ENCODE peak calls at places on chromosomes 16 and 17, in six cellular contexts. One of them, this sample, is unnamed.

GRCh38 chr17:66762276-66762675 is 72.6 kb upstream of the CACNG5 start:
- DNase-seq in GM12878: no peak
- DNase-seq in A549: no peak
- DNase-seq in K562: no peak
- DNase-seq in HepG2: no peak
- DNase-seq in endothelial cell of umbilical vein: no peak
- DNase-seq in this sample: no peak

GRCh38 chr16:4115941-4116327 is 308 bp downstream of the ADCY9 start:
- DNase-seq in GM12878: no peak
- DNase-seq in HepG2: no peak
- DNase-seq in K562: no peak
- DNase-seq in A549: no peak
- DNase-seq in endothelial cell of umbilical vein: no peak
- DNase-seq in this sample: no peak

GRCh38 chr16:80038566-80038965 is 438.0 kb upstream of the MAF start:
- DNase-seq in GM12878: no peak
- DNase-seq in HepG2: no peak
- DNase-seq in K562: no peak
- DNase-seq in endothelial cell of umbilical vein: no peak
- DNase-seq in A549: no peak
- DNase-seq in this sample: no peak

GRCh38 chr16:72848759-72849664 is 198.9 kb downstream of the ZFHX3 start:
- DNase-seq in HepG2: no peak
- DNase-seq in K562: no peak
- DNase-seq in endothelial cell of umbilical vein: peak; percentile 93
- DNase-seq in A549: peak; percentile 93
- DNase-seq in GM12878: no peak
- DNase-seq in this sample: no peak

GRCh38 chr17:69757794-69758430 is 317.1 kb upstream of the KCNJ16 start:
- DNase-seq in HepG2: no peak
- DNase-seq in A549: no peak
- DNase-seq in K562: no peak
- DNase-seq in GM12878: no peak
- DNase-seq in endothelial cell of umbilical vein: no peak
- DNase-seq in this sample: peak; percentile 47

GRCh38 chr17:65537845-65538678 is 23.4 kb downstream of the AXIN2 start:
- DNase-seq in GM12878: no peak
- DNase-seq in A549: no peak
- DNase-seq in endothelial cell of umbilical vein: no peak
- DNase-seq in K562: peak; percentile 90
- DNase-seq in HepG2: no peak
- DNase-seq in this sample: no peak

GRCh38 chr17:75011788-75012319 is 616 bp upstream of the MRPL58 start:
- DNase-seq in A549: no peak
- DNase-seq in HepG2: peak; percentile 74
- DNase-seq in K562: no peak
- DNase-seq in GM12878: no peak
- DNase-seq in endothelial cell of umbilical vein: peak; percentile 32
- DNase-seq in this sample: no peak

GRCh38 chr17:73595068-73595865 is 49.0 kb downstream of the SDK2 start:
- DNase-seq in K562: peak; percentile 26
- DNase-seq in HepG2: no peak
- DNase-seq in GM12878: no peak
- DNase-seq in endothelial cell of umbilical vein: no peak
- DNase-seq in A549: no peak
- DNase-seq in this sample: peak; percentile 28

GRCh38 chr16:70679653-70680494 is 6.0 kb downstream of the MTSS2 start:
- DNase-seq in GM12878: no peak
- DNase-seq in HepG2: no peak
- DNase-seq in endothelial cell of umbilical vein: no peak
- DNase-seq in K562: peak; percentile 78
- DNase-seq in A549: no peak
- DNase-seq in this sample: no peak

GRCh38 chr16:16183562-16183961 is 39.7 kb downstream of the ABCC6 start:
- DNase-seq in GM12878: no peak
- DNase-seq in A549: no peak
- DNase-seq in K562: no peak
- DNase-seq in endothelial cell of umbilical vein: no peak
- DNase-seq in HepG2: no peak
- DNase-seq in this sample: peak; percentile 38

GRCh38 chr16:78034530-78034929 is 12.2 kb downstream of the CLEC3A start:
- DNase-seq in A549: no peak
- DNase-seq in endothelial cell of umbilical vein: no peak
- DNase-seq in K562: no peak
- DNase-seq in GM12878: no peak
- DNase-seq in HepG2: no peak
- DNase-seq in this sample: peak; percentile 40

GRCh38 chr17:51006601-51007000 is 114.1 kb downstream of the SPAG9 start:
- DNase-seq in GM12878: no peak
- DNase-seq in K562: no peak
- DNase-seq in endothelial cell of umbilical vein: peak; percentile 21
- DNase-seq in A549: no peak
- DNase-seq in HepG2: no peak
- DNase-seq in this sample: no peak

GRCh38 chr17:44469676-44470075 is 33.5 kb downstream of the GPATCH8 start:
- DNase-seq in endothelial cell of umbilical vein: no peak
- DNase-seq in HepG2: no peak
- DNase-seq in A549: no peak
- DNase-seq in K562: no peak
- DNase-seq in GM12878: no peak
- DNase-seq in this sample: no peak

GRCh38 chr17:44473367-44473766 is 29.8 kb downstream of the GPATCH8 start:
- DNase-seq in HepG2: no peak
- DNase-seq in A549: no peak
- DNase-seq in K562: no peak
- DNase-seq in GM12878: no peak
- DNase-seq in endothelial cell of umbilical vein: no peak
- DNase-seq in this sample: no peak
- TF ChIP-seq MYC in HepG2: no peak
- TF ChIP-seq MYC in A549: no peak
- TF ChIP-seq MYC in K562: no peak
- TF ChIP-seq MYC in GM12878: no peak
- TF ChIP-seq MYC in endothelial cell of umbilical vein: no peak
- TF ChIP-seq MYC in this sample: no peak

DNA sequence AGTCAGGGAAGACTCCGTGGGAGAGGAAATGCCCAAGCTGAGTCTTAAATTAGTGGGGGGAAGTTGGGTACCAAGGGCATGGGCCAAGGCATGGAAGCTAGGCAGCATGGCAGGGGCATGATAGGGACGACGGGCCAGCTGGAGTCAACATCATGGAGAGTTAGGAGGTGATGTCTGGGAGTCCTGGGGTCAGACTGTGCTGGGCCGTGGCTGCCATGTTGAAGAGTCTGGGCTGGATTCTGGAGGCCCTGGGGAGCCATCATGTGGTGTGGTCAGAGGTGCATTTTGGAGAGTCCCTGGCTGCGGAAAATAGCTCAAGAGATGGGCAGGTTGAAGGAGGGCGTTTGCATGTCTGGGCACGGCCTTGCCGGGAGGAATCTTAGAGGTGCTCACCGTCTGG is 85.2 kb downstream of the SDR42E1 start:
- DNase-seq in A549: no peak
- DNase-seq in GM12878: no peak
- DNase-seq in HepG2: no peak
- DNase-seq in endothelial cell of umbilical vein: no peak
- DNase-seq in K562: no peak
- DNase-seq in this sample: no peak
- TF ChIP-seq POLR2A in A549: no peak
- TF ChIP-seq POLR2A in GM12878: peak; percentile 62
- TF ChIP-seq POLR2A in HepG2: no peak
- TF ChIP-seq POLR2A in endothelial cell of umbilical vein: no peak
- TF ChIP-seq POLR2A in K562: no peak
- TF ChIP-seq POLR2A in this sample: no peak

DNA sequence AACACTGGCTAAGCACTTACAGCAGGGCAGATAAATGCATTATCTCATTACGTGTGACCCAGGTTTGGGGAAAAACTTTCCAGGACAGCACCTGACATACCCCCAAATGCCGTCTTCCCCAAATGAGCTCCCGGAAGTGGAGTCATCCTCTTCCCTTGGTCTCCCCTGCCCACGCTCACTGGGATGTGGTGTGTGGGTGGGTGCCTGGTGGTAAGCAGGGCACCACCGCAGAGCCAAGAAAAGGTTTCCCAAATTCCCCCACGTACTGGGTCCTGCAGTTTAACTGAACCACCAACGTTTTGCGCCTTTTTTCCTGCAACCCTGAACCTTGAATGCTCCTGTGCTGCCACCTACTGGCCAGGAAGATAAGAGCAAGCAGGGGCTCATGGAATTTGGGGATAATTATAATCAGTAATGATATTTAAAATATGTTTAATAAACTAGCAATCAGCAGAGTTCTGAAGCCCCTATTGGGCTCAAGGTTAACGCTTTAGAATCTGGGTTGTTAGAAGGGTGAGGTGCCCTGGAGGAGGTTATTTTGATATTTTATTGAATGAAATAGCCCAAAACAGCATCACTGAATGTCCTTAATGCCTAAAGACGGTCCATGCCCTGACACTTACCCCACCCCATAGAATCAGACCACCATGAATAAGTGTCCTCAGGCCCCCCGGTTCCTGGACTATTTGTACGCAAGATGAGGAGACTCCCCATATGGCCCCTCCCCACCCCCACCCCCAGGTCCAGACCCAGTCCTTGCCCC is 8.0 kb downstream of the SPPL2C start:
- DNase-seq in K562: peak; percentile 66
- DNase-seq in A549: peak; percentile 70
- DNase-seq in GM12878: no peak
- DNase-seq in HepG2: peak; percentile 62
- DNase-seq in endothelial cell of umbilical vein: peak; percentile 44
- DNase-seq in this sample: peak; percentile 73
- TF ChIP-seq MYC in K562: no peak
- TF ChIP-seq MYC in A549: no peak
- TF ChIP-seq MYC in GM12878: no peak
- TF ChIP-seq MYC in HepG2: no peak
- TF ChIP-seq MYC in endothelial cell of umbilical vein: no peak
- TF ChIP-seq MYC in this sample: no peak

GRCh38 chr17:39450847-39451581 is at the start of gene MED1:
- DNase-seq in endothelial cell of umbilical vein: peak; percentile 98
- DNase-seq in GM12878: peak; percentile 96
- DNase-seq in HepG2: peak; percentile 99
- DNase-seq in A549: peak; percentile 99
- DNase-seq in K562: peak; percentile 96
- DNase-seq in this sample: peak; percentile 99
- TF ChIP-seq POLR2A in endothelial cell of umbilical vein: peak; percentile 80
- TF ChIP-seq POLR2A in GM12878: peak; percentile 90
- TF ChIP-seq POLR2A in HepG2: peak; percentile 94
- TF ChIP-seq POLR2A in A549: peak; percentile 78
- TF ChIP-seq POLR2A in K562: peak; percentile 96
- TF ChIP-seq POLR2A in this sample: peak; percentile 81